ENCODE peak calls at places on chromosome 2, in six cellular contexts. L is tibial artery, G is BE2C, I is kidney epithelial cell, U is mesenchymal stem cell, B is aorta. X is an unnamed sample.

GRCh38 chr2:169928463-169928864 is 101.2 kb downstream of the UBR3 start:
- DNase-seq in L (no peak), G (no peak), I (peak), U (peak), B (no peak), X (peak)

GRCh38 chr2:176139170-176139611 is 9.7 kb downstream of the HOXD8 start:
- DNase-seq in L (no peak), G (no peak), I (no peak), U (no peak), B (no peak), X (no peak)

GRCh38 chr2:16206191-16206944 is 266.0 kb downstream of the MYCN start:
- DNase-seq in L (no peak), G (peak), I (no peak), U (no peak), B (no peak), X (no peak)

GRCh38 chr2:240472078-240472790 is 36.8 kb downstream of the GPC1 start:
- DNase-seq in L (no peak), G (no peak), I (no peak), U (no peak), B (no peak), X (no peak)

GRCh38 chr2:2750867-2751714 is 420.0 kb upstream of the MYT1L start:
- DNase-seq in L (no peak), G (no peak), I (no peak), U (no peak), B (no peak), X (no peak)

GRCh38 chr2:146853741-146854444 is 990.9 kb upstream of the ACVR2A start:
- DNase-seq in L (no peak), G (no peak), I (peak), U (peak), B (no peak), X (peak)

GRCh38 chr2:240438810-240439697 is 3.6 kb downstream of the GPC1 start:
- DNase-seq in L (peak), G (no peak), I (no peak), U (no peak), B (peak), X (no peak)

GRCh38 chr2:118856978-118857676 is 9.7 kb upstream of the EN1 start:
- DNase-seq in L (no peak), G (no peak), I (no peak), U (no peak), B (no peak), X (no peak)

GRCh38 chr2:65779021-65779420 is 346.6 kb upstream of the SPRED2 start:
- DNase-seq in L (no peak), G (no peak), I (no peak), U (no peak), B (no peak), X (no peak)

GRCh38 chr2:160033732-160034392 is 28.6 kb downstream of the PLA2R1 start:
- DNase-seq in L (no peak), G (no peak), I (no peak), U (peak), B (no peak), X (peak)

GRCh38 chr2:48433682-48434081 is 96.3 kb upstream of the STON1 start:
- DNase-seq in L (no peak), G (no peak), I (no peak), U (no peak), B (peak), X (no peak)

GRCh38 chr2:88187038-88187676 is 17.0 kb downstream of the THNSL2 start:
- DNase-seq in L (no peak), G (peak), I (no peak), U (peak), B (no peak), X (peak)

GRCh38 chr2:186599186-186599778 is 9.4 kb downstream of the ITGAV start:
- DNase-seq in L (no peak), G (no peak), I (no peak), U (no peak), B (no peak), X (peak)

GRCh38 chr2:226121339-226121738 is 678.3 kb downstream of the IRS1 start:
- DNase-seq in L (no peak), G (no peak), I (no peak), U (no peak), B (no peak), X (no peak)

GRCh38 chr2:127565261-127566138 is 30.0 kb downstream of the MYO7B start:
- DNase-seq in L (peak), G (no peak), I (no peak), U (no peak), B (no peak), X (no peak)

GRCh38 chr2:165289069-165289468 is 49.9 kb downstream of the SCN2A start:
- DNase-seq in L (no peak), G (no peak), I (no peak), U (no peak), B (no peak), X (no peak)

GRCh38 chr2:133241231-133241575 is 327.1 kb downstream of the NCKAP5 start:
- DNase-seq in L (no peak), G (no peak), I (no peak), U (peak), B (no peak), X (peak)

GRCh38 chr2:146870691-146871090 is 974.1 kb upstream of the ACVR2A start:
- DNase-seq in L (no peak), G (no peak), I (no peak), U (no peak), B (no peak), X (no peak)

GRCh38 chr2:164898475-164898874 is 56.9 kb downstream of the SLC38A11 start:
- DNase-seq in L (no peak), G (no peak), I (no peak), U (peak), B (no peak), X (peak)

GRCh38 chr2:208501217-208501616 is 94.6 kb downstream of the PTH2R start:
- DNase-seq in L (no peak), G (peak), I (no peak), U (no peak), B (no peak), X (peak)

GRCh38 chr2:178211943-178212342 is 17.6 kb downstream of the OSBPL6 start:
- DNase-seq in L (no peak), G (no peak), I (no peak), U (no peak), B (no peak), X (no peak)

GRCh38 chr2:88666576-88666975 is 24.9 kb upstream of the RPIA start:
- DNase-seq in L (no peak), G (no peak), I (no peak), U (no peak), B (no peak), X (no peak)

GRCh38 chr2:33038230-33038629 is 91.5 kb downstream of the LTBP1 start:
- DNase-seq in L (no peak), G (peak), I (no peak), U (no peak), B (no peak), X (no peak)

GRCh38 chr2:236823230-236823629 is 253.6 kb downstream of the ACKR3 start:
- DNase-seq in L (peak), G (no peak), I (no peak), U (no peak), B (no peak), X (no peak)

DNA sequence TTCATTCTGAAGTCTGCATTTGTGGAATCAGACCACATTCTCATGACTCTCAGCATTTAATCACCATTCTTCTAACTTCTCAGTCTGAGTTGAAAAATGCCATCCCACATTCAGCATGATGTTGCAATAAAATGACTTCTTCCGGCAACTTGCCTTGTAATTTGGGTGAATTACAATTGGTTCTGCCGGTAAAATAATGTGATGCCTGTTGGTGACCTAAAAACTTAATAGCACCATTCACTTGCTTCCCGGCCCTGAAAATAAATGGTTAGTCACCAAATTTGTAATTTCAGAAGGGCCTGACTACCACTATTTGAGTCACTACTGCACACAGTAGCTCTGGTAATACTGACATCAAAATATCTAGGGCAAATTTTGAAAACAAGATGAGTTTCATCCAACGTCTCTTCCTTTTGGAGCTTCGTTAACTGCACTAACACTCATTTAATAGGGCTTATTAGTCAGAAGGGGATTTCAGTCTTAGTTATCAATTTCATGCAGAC is 637.1 kb upstream of the CHAC2 start:
- DNase-seq in L (no peak), G (no peak), I (peak), U (peak), B (no peak), X (peak)
- H3K4me3 ChIP-seq in L (no peak), G (no peak), I (no peak), U (no peak), B (no peak), X (no peak)

DNA sequence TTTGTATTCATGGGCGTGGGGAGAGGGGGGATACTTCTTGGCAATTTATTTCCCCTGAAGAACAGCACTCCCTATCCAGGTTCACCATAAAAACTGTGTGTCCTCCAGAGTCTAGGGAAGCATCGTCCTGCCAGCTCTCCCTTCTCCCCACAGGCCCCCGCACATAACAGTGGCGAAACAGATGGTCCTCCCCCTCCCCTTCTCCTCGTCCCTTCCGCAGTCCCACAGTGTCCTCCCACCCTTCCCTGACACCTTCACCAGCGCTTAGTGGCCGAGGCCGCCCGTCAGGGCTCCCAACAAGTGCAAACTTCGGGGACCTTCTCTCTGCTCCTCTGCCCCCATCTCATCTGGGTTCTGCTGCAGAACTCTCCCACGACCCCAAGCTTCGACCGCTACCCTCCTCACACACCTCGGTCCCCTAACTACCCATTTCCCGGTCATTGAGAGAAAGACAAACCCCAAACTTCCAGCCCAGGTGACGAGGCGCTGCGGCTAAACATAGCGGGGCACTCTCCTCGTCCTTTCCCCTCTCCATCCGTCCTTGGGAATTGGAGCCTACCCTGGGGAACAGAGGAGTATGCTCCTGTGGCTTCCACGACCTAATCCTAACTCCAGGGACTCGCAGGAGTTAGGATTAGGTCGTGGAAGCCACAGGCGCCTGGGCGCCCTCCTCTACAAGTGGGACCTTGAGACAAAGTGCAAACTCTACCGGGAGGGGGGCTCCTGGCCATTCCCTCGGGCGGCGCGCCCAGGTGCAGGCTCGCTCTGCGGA is 971 bp downstream of the ZNF385B start:
- DNase-seq in L (peak), G (no peak), I (no peak), U (peak), B (no peak), X (no peak)
- H3K4me3 ChIP-seq in L (peak), G (no peak), I (peak), U (peak), B (peak), X (peak)

GRCh38 chr2:28751102-28751955 is at the start of gene PPP1CB:
- DNase-seq in L (peak), G (peak), I (peak), U (peak), B (peak), X (peak)
- H3K4me3 ChIP-seq in L (peak), G (peak), I (peak), U (peak), B (peak), X (peak)

GRCh38 chr2:1696472-1696871 is 47.8 kb downstream of the PXDN start:
- DNase-seq in L (no peak), G (no peak), I (no peak), U (no peak), B (no peak), X (no peak)
- H3K4me3 ChIP-seq in L (no peak), G (no peak), I (no peak), U (no peak), B (no peak), X (no peak)

DNA sequence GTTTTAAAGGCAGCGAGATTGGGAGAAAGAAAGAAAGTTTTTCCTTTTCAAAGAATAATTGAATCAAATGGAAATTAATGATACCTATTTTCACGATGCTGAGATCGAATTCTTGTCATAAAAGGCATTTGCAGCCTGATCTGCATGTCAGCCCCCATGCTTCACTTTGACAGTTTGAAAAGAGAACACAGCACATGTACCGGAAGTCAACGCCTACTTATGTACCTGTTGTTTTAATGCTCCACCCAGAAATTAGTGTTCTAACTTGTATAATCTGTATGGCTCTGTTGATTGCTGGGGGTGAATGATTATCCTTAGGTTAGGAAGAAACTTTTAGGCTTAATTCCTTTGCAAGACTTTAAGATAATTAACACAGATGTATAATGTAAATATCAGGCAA is 31.0 kb downstream of the EEF1B2 start:
- DNase-seq in L (no peak), G (no peak), I (no peak), U (no peak), B (no peak), X (no peak)
- H3K4me3 ChIP-seq in L (no peak), G (no peak), I (no peak), U (no peak), B (no peak), X (no peak)

X was measured in brain microvascular endothelial cell.